ENCODE peak calls at places on chromosomes 3 and 15, in five cellular contexts. U is uterus; S is lung; W is naive thymus-derived CD4-positive, alpha-beta T cell; G is psoas muscle. C is an unnamed sample. For H3K4me1, the result is how much of the 10 kb centered on the place peaks cover.

GRCh38 chr15:57069423-57069822 is 151.0 kb downstream of the TCF12 start:
- DNase-seq in U (no peak), S (no peak), W (no peak), G (no peak), C (no peak)

GRCh38 chr3:127367593-127367992 is 79.7 kb upstream of the PRR20G start:
- DNase-seq in U (no peak), S (no peak), W (no peak), G (no peak), C (no peak)

GRCh38 chr15:61237400-61237799 is 8.3 kb upstream of the RORA start:
- DNase-seq in U (no peak), S (no peak), W (no peak), G (no peak), C (no peak)

GRCh38 chr3:128266453-128266852 is 113.2 kb downstream of the EEFSEC start:
- DNase-seq in U (no peak), S (no peak), W (no peak), G (no peak), C (no peak)

GRCh38 chr3:15636028-15636709 is 34.6 kb downstream of the BTD start:
- DNase-seq in U (peak), S (no peak), W (no peak), G (peak), C (peak)

GRCh38 chr15:37517506-37517905 is 416.9 kb upstream of the TMCO5A start:
- DNase-seq in U (no peak), S (no peak), W (no peak), G (no peak), C (no peak)

GRCh38 chr3:149575213-149575961 is 82.4 kb downstream of the WWTR1 start:
- DNase-seq in U (peak), S (no peak), W (no peak), G (peak), C (no peak)

GRCh38 chr3:129440648-129441190 is 695 bp downstream of the IFT122 start:
- DNase-seq in U (no peak), S (no peak), W (no peak), G (no peak), C (no peak)

GRCh38 chr3:112389961-112390360 is 57.0 kb downstream of the CD200 start:
- DNase-seq in U (no peak), S (no peak), W (no peak), G (no peak), C (no peak)

GRCh38 chr3:51969841-51970240 is 2.6 kb upstream of the PCBP4 start:
- DNase-seq in U (no peak), S (no peak), W (no peak), G (no peak), C (no peak)

GRCh38 chr3:126997455-126998038 is 14.6 kb downstream of the PLXNA1 start:
- DNase-seq in U (no peak), S (no peak), W (no peak), G (no peak), C (no peak)

GRCh38 chr3:165336786-165337185 is 140.6 kb upstream of the SLITRK3 start:
- DNase-seq in U (no peak), S (no peak), W (no peak), G (no peak), C (no peak)

GRCh38 chr3:7456376-7456775 is 595.5 kb downstream of the GRM7 start:
- DNase-seq in U (no peak), S (no peak), W (no peak), G (no peak), C (no peak)

GRCh38 chr3:132406587-132406986 is 10.7 kb upstream of the DNAJC13 start:
- DNase-seq in U (no peak), S (no peak), W (no peak), G (no peak), C (no peak)

GRCh38 chr3:64906011-64906410 is 218.2 kb upstream of the ADAMTS9 start:
- DNase-seq in U (no peak), S (no peak), W (no peak), G (no peak), C (no peak)
- H3K27ac ChIP-seq in U (no peak), S (no peak), W (no peak), G (no peak), C (no peak)

GRCh38 chr3:177724020-177724638 is 526.8 kb upstream of the TBL1XR1 start:
- DNase-seq in U (peak), S (peak), W (no peak), G (peak), C (no peak)
- H3K4me1 ChIP-seq in U (under half), S (under half), W (under half), G (half or more), C (under half)

GRCh38 chr15:40901053-40901443 is 6.8 kb downstream of the VPS18 start:
- DNase-seq in U (no peak), S (no peak), W (no peak), G (no peak), C (no peak)
- H3K4me3 ChIP-seq in U (no peak), S (no peak), W (no peak), G (no peak), C (no peak)

GRCh38 chr15:73695773-73696640 is 11.8 kb downstream of the CD276 start:
- DNase-seq in U (no peak), S (no peak), W (no peak), G (no peak), C (no peak)
- H3K27ac ChIP-seq in U (no peak), S (peak), W (no peak), G (peak), C (no peak)

GRCh38 chr3:187072102-187072501 is 67.2 kb downstream of the RPL39L start:
- DNase-seq in U (no peak), S (no peak), W (no peak), G (no peak), C (no peak)

GRCh38 chr3:187077085-187077484 is 62.2 kb downstream of the RPL39L start:
- DNase-seq in U (no peak), S (no peak), W (no peak), G (no peak), C (no peak)

GRCh38 chr3:187076297-187076696 is 63.0 kb downstream of the RPL39L start:
- DNase-seq in U (no peak), S (no peak), W (no peak), G (no peak), C (no peak)

GRCh38 chr3:187069857-187070516 is 69.3 kb downstream of the RPL39L start:
- DNase-seq in U (no peak), S (no peak), W (no peak), G (no peak), C (no peak)

DNA sequence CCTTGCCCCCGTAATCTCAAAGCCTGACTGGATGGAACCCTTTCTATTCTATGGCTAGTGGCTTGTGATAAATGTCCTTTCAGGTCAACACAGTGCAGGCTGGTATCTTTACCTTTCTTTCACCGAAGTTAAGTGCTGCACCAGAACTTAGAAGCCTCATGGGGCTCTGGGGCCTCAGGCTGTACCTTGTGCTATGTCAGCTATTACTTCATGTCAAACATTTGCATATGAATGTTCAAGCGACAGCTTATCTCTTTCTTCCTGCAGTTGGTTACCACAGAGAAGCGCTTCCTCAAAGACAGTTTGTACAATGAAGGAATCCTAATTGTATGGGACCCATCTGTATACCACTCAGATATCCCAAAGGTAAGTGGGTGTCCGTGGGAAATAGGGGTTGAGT is 66.7 kb downstream of the RPL39L start:
- DNase-seq in U (no peak), S (no peak), W (no peak), G (no peak), C (no peak)
- H3K4me1 ChIP-seq in U (under half), S (under half), W (under half), G (under half), C (under half)

GRCh38 chr3:185150561-185150960 is 2.3 kb downstream of the C3orf70 start:
- DNase-seq in U (no peak), S (no peak), W (no peak), G (no peak), C (no peak)
- H3K4me3 ChIP-seq in U (peak), S (no peak), W (no peak), G (no peak), C (no peak)